ENCODE peak calls at places on chromosomes 6 and 20, in eight cellular contexts. T is SK-MEL-5; P is substantia nigra; W is NCI-H510A treated with DMSO at 0.1 percent for 48 hours; G is mesenchymal stem cell; N is astrocyte of the spinal cord; U is stimulated activated effector memory CD8-positive, alpha-beta T cell treated with anti-CD3 and anti-CD28 coated beads, Interleukin-12 subunit alpha, Interleukin-12 subunit beta, amount 100 ng/mL, for 72 hours; Y is HFFc6. K is an unnamed sample.

GRCh38 chr20:51490635-51491034 is 51.9 kb downstream of the NFATC2 start:
- DNase-seq in T (no peak), P (no peak), W (no peak), G (no peak), N (no peak), U (no peak), Y (no peak), K (no peak)

GRCh38 chr6:113630365-113630737 is 226.8 kb upstream of the MARCKS start:
- DNase-seq in T (no peak), P (no peak), W (no peak), G (peak; percentile 87), N (no peak), U (no peak), Y (no peak), K (no peak)

GRCh38 chr6:169445661-169446581 is 192.3 kb upstream of the THBS2 start:
- DNase-seq in T (no peak), P (no peak), W (peak; percentile 71), G (no peak), N (no peak), U (no peak), Y (no peak), K (no peak)

GRCh38 chr6:11025911-11026635 is 18.0 kb downstream of the ELOVL2 start:
- DNase-seq in T (no peak), P (no peak), W (no peak), G (peak; percentile 68), N (no peak), U (no peak), Y (no peak), K (no peak)

GRCh38 chr6:5529015-5529414 is 267.7 kb downstream of the FARS2 start:
- DNase-seq in T (no peak), P (no peak), W (no peak), G (no peak), N (no peak), U (no peak), Y (peak; percentile 17), K (no peak)

GRCh38 chr6:31356946-31357466 is at the start of gene HLA-B:
- DNase-seq in T (peak; percentile 83), P (peak; percentile 82), W (peak; percentile 4), G (peak; percentile 98), N (peak; percentile 71), U (peak; percentile 93), Y (peak; percentile 23), K (peak; percentile 39)

GRCh38 chr6:27542485-27542884 is 69.6 kb upstream of the ZNF184 start:
- DNase-seq in T (no peak), P (no peak), W (no peak), G (no peak), N (no peak), U (no peak), Y (no peak), K (no peak)

GRCh38 chr20:1034420-1034799 is 32.3 kb upstream of the RSPO4 start:
- DNase-seq in T (no peak), P (no peak), W (no peak), G (no peak), N (no peak), U (no peak), Y (no peak), K (no peak)

GRCh38 chr6:18211338-18211737 is 53.0 kb downstream of the DEK start:
- DNase-seq in T (no peak), P (no peak), W (no peak), G (no peak), N (no peak), U (peak; percentile 64), Y (no peak), K (no peak)

K was measured in epithelial cell of proximal tubule.